ENCODE peak calls at places on chromosome 6, in five cellular contexts. U is OCI-LY7, V is PC-3, G is GM23338, E is neural progenitor cell. Y is an unnamed sample.

GRCh38 chr6:106778943-106779342 is 149.6 kb downstream of the QRSL1 start:
- DNase-seq in V (no peak), U (no peak), E (no peak), G (no peak), Y (no peak)

GRCh38 chr6:22828179-22829062 is 259.1 kb downstream of the HDGFL1 start:
- DNase-seq in V (peak), U (no peak), G (peak), E (peak), Y (peak)

GRCh38 chr6:41577865-41578713 is 31.9 kb downstream of the FOXP4 start:
- DNase-seq in G (peak), U (no peak), V (peak), E (peak), Y (peak)

GRCh38 chr6:82987951-82988350 is 77.7 kb downstream of the UBE3D start:
- DNase-seq in G (no peak), V (no peak), U (no peak), E (no peak), Y (peak)

GRCh38 chr6:72151742-72152141 is 265.4 kb downstream of the RIMS1 start:
- DNase-seq in G (peak), U (no peak), E (no peak), V (no peak), Y (no peak)

GRCh38 chr6:28606424-28607391 is 81.0 kb downstream of the GPX5 start:
- DNase-seq in E (peak), U (peak), G (peak), V (peak), Y (peak)

GRCh38 chr6:161150566-161150965 is 123.3 kb downstream of the AGPAT4 start:
- DNase-seq in V (no peak), G (no peak), U (no peak), E (no peak), Y (no peak)

GRCh38 chr6:1311400-1312192 is at the start of gene FOXQ1:
- DNase-seq in U (no peak), G (peak), E (peak), V (peak), Y (peak)

GRCh38 chr6:99514089-99514488 is 1.1 kb downstream of the USP45 start:
- DNase-seq in G (peak), E (peak), V (no peak), U (no peak), Y (peak)

GRCh38 chr6:6689413-6690143 is 101.1 kb downstream of the LY86 start:
- DNase-seq in U (no peak), V (peak), G (no peak), E (no peak), Y (peak)

GRCh38 chr6:72363844-72364740 is 257.8 kb upstream of the KCNQ5 start:
- DNase-seq in G (no peak), U (no peak), E (no peak), V (peak), Y (peak)

GRCh38 chr6:152441892-152442291 is 195.3 kb downstream of the SYNE1 start:
- DNase-seq in U (no peak), V (no peak), G (no peak), E (no peak), Y (no peak)

GRCh38 chr6:111263837-111264236 is 176.5 kb downstream of the SLC16A10 start:
- DNase-seq in U (no peak), E (no peak), V (peak), G (no peak), Y (peak)

GRCh38 chr6:115838763-115839401 is 221.8 kb downstream of the FRK start:
- DNase-seq in U (peak), E (peak), V (peak), G (peak), Y (peak)

GRCh38 chr6:153816306-153816845 is 222.7 kb upstream of the OPRM1 start:
- DNase-seq in G (no peak), V (no peak), U (no peak), E (no peak), Y (no peak)

GRCh38 chr6:408148-408547 is 16.6 kb downstream of the IRF4 start:
- DNase-seq in E (no peak), U (no peak), V (no peak), G (no peak), Y (no peak)

GRCh38 chr6:154039231-154039842 is at the start of gene OPRM1:
- DNase-seq in E (peak), V (no peak), G (peak), U (no peak), Y (peak)

GRCh38 chr6:127120787-127121636 is 2.5 kb downstream of the RSPO3 start:
- DNase-seq in U (peak), V (peak), G (peak), E (peak), Y (peak)

GRCh38 chr6:4402477-4402976 is 267.2 kb upstream of the ECI2 start:
- DNase-seq in G (no peak), U (no peak), V (peak), E (no peak), Y (peak)

GRCh38 chr6:108757357-108757756 is 90.9 kb upstream of the ARMC2 start:
- DNase-seq in G (no peak), E (no peak), V (no peak), U (no peak), Y (no peak)

GRCh38 chr6:77466055-77467028 is 3.1 kb upstream of the HTR1B start:
- DNase-seq in E (peak), U (no peak), V (peak), G (peak), Y (peak)

GRCh38 chr6:34990971-34991560 is 102.0 kb downstream of the ANKS1A start:
- DNase-seq in G (no peak), V (peak), E (no peak), U (no peak), Y (peak)

GRCh38 chr6:28923318-28924102 is at the start of gene TRIM27:
- DNase-seq in V (peak), G (peak), U (peak), E (peak), Y (peak)

GRCh38 chr6:32752580-32752979 is 10.8 kb downstream of the HLA-DQB2 start:
- DNase-seq in V (peak), E (no peak), G (no peak), U (no peak), Y (peak)

GRCh38 chr6:699319-699718 is 6.4 kb upstream of the EXOC2 start:
- DNase-seq in U (no peak), E (no peak), G (no peak), V (no peak), Y (no peak)

GRCh38 chr6:151647871-151648639 is 154.2 kb downstream of the CCDC170 start:
- DNase-seq in G (peak), E (peak), U (peak), V (peak), Y (peak)

GRCh38 chr6:124131259-124131658 is 327.6 kb downstream of the NKAIN2 start:
- DNase-seq in U (no peak), G (no peak), E (no peak), V (no peak), Y (no peak)

GRCh38 chr6:160678230-160678629 is 14.2 kb upstream of the LPA start:
- DNase-seq in E (no peak), V (no peak), U (no peak), G (no peak), Y (no peak)

GRCh38 chr6:27894839-27895762 is 17.1 kb downstream of the OR2B2 start:
- DNase-seq in V (peak), G (peak), E (peak), U (peak), Y (peak)

GRCh38 chr6:127606131-127606562 is 29.2 kb downstream of the C6orf58 start:
- DNase-seq in V (peak), U (no peak), G (peak), E (peak), Y (peak)

GRCh38 chr6:99810942-99811633 is 182.9 kb downstream of the MCHR2 start:
- DNase-seq in V (no peak), E (no peak), G (peak), U (no peak), Y (no peak)

GRCh38 chr6:129709909-129710721 is at the start of gene ARHGAP18:
- DNase-seq in E (peak), U (peak), V (peak), G (peak), Y (peak)
- H3K4me2 ChIP-seq in E (peak), U (peak), V (peak), G (peak), Y (peak)

GRCh38 chr6:104632565-104632964 is 227.2 kb downstream of the HACE1 start:
- DNase-seq in U (no peak), V (no peak), E (no peak), G (no peak), Y (no peak)

GRCh38 chr6:104630522-104630921 is 229.2 kb downstream of the HACE1 start:
- DNase-seq in G (peak), U (no peak), V (no peak), E (no peak), Y (no peak)

GRCh38 chr6:104630955-104631354 is 228.8 kb downstream of the HACE1 start:
- DNase-seq in G (no peak), V (no peak), U (peak), E (no peak), Y (no peak)

GRCh38 chr6:104629826-104630225 is 229.9 kb downstream of the HACE1 start:
- DNase-seq in G (no peak), U (no peak), E (no peak), V (no peak), Y (no peak)

DNA sequence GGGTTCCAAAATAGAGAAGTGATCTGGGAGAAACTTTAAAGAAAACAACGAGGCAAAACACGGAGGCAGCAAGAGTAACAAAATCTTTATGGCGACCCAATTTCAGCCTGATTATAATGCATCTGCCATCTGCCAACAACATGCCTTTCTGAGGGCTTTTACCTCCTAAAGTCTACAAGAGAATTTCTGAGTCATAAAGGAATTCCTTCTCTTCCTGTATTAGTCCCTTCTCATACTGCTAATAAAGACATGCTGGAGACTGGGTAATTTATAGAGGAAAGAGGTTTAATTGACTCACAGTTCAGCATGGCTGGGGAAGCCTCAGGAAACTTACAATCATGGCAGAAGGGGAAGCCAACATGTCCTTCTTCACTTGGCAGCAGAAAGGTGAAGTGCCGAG is 226.6 kb downstream of the HACE1 start:
- DNase-seq in U (no peak), G (no peak), E (no peak), V (peak), Y (peak)
- TF ChIP-seq EZH2phosphoT487 in U (no peak), G (no peak), E (no peak), V (no peak), Y (no peak)

GRCh38 chr6:39310542-39310941 is 3.7 kb downstream of the KCNK17 start:
- DNase-seq in U (no peak), V (no peak), E (no peak), G (no peak), Y (no peak)
- H3K4me2 ChIP-seq in U (no peak), V (no peak), E (no peak), G (no peak), Y (no peak)

GRCh38 chr6:150228067-150228733 is 85.4 kb downstream of the PPP1R14C start:
- DNase-seq in G (no peak), E (no peak), V (no peak), U (no peak), Y (no peak)

GRCh38 chr6:150230877-150231428 is 88.1 kb downstream of the PPP1R14C start:
- DNase-seq in V (no peak), U (no peak), E (no peak), G (no peak), Y (no peak)

GRCh38 chr6:150233797-150234399 is 91.1 kb downstream of the PPP1R14C start:
- DNase-seq in V (no peak), U (no peak), G (no peak), E (no peak), Y (peak)

GRCh38 chr6:150229775-150230561 is 87.1 kb downstream of the PPP1R14C start:
- DNase-seq in G (no peak), U (no peak), V (peak), E (no peak), Y (peak)

GRCh38 chr6:150231456-150231855 is 88.6 kb downstream of the PPP1R14C start:
- DNase-seq in V (peak), G (no peak), E (no peak), U (no peak), Y (peak)
- TF ChIP-seq EZH2phosphoT487 in V (no peak), G (no peak), E (no peak), U (no peak), Y (no peak)

GRCh38 chr6:167345960-167346359 is 21.1 kb downstream of the TTLL2 start:
- DNase-seq in V (no peak), G (no peak), E (no peak), U (no peak), Y (no peak)

GRCh38 chr6:167345348-167345747 is 20.5 kb downstream of the TTLL2 start:
- DNase-seq in E (no peak), G (no peak), V (no peak), U (no peak), Y (no peak)

GRCh38 chr6:167341665-167342655 is 17.1 kb downstream of the TTLL2 start:
- DNase-seq in V (no peak), U (no peak), G (no peak), E (no peak), Y (no peak)

GRCh38 chr6:167341038-167341613 is 16.2 kb downstream of the TTLL2 start:
- DNase-seq in E (no peak), G (no peak), V (no peak), U (no peak), Y (no peak)

DNA sequence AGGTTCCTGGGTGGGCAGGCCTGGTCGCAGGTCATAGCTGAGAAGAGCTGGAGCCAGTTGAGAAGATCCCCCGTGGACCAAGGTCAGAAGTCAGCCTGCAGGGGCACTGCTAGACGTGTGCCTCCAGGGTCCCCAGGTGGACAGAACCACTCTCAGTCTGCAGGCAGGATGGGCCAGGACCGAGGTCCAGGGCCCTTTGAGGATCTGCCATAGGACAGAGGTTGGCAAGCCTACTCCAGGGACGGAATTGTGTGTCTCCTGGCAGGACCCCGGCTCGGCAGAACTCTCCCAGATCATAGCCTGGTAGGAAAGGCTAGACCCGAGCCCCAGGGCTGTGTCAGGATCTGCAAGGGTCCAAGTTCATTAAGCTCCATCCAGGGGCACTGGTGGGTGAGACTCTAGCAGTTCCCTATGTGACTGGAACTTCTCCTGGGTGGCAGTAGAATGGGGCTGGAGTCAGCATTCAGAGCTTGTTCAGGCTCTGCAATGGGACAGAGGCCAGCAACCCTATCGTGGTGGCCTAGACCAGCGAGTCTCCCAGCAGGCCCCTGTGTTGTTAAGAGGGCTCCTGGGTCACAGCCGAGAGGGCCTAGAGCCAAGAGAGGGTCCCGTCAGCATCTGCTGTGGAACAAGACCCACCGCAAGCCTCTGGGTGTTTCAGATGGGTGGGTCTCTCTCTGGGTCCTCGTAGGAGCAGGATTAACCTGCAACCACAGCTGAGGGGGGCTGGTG is 18.2 kb downstream of the TTLL2 start:
- DNase-seq in E (no peak), V (no peak), G (no peak), U (no peak), Y (no peak)
- H3K4me2 ChIP-seq in E (no peak), V (no peak), G (no peak), U (no peak), Y (no peak)

DNA sequence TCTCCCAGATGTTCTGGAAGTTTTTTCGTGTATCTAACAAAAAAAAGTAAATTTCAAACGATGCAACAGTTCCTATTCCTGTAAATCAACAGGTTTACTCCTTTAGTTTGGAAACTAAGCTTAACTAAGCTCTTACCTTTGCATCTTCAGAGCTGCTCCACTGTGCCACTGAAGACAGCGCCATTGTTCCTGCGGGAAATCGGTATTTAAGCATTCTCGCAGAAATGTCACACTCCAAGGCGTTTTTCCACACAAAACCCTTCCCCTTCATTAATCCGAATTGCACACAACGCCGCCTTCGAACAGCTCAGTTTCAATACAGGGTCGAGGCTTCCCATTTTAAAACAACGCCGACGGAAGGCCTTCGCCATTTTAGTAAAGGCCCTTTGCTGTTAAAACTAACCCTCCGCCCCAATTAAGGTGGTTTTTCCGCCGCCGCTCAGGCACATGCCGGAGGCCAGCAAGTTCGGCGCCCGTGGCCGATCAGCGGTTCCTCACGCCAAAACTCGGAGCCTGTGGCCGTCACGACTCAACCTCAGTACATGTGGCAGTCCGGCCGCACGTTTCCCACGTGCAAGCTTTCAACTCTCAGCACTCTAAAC is 35.4 kb upstream of the SYNCRIP start:
- DNase-seq in U (no peak), E (no peak), V (peak), G (no peak), Y (peak)
- TF ChIP-seq EZH2phosphoT487 in U (no peak), E (no peak), V (no peak), G (no peak), Y (no peak)

GRCh38 chr6:143058987-143059386 is 1.7 kb upstream of the AIG1 start:
- DNase-seq in V (peak), U (no peak), G (peak), E (peak), Y (no peak)
- H3K4me2 ChIP-seq in V (peak), U (no peak), G (peak), E (no peak), Y (peak)

DNA sequence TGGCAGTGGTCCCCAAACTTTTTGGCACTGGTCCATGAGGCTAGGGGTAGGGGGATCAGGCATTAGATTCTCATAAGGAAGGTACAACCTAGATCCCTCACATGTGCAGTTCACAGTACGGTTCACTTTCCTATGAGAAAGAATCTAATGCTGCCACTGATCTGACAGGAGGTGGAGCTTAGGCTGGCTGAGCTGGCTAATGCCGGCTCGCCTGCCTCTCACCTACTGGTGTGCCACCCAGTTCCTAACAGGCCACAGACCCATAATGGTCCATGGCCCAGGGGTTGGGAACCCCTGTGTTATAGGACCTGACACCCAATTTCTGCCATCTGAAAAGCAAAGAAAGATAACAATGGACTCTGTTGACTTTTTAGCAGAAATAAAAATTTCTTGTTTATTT is 199.6 kb downstream of the GMPR start:
- DNase-seq in V (no peak), E (no peak), G (no peak), U (no peak), Y (no peak)
- TF ChIP-seq EZH2phosphoT487 in V (no peak), E (no peak), G (no peak), U (no peak), Y (no peak)

GRCh38 chr6:48777411-48777810 is 666.4 kb upstream of the PTCHD4 start:
- DNase-seq in E (no peak), G (no peak), V (no peak), U (no peak), Y (no peak)
- H3K4me2 ChIP-seq in E (no peak), G (no peak), V (no peak), U (no peak), Y (no peak)

GRCh38 chr6:168188974-168189678 is 110.1 kb upstream of the FRMD1 start:
- DNase-seq in V (no peak), U (no peak), E (no peak), G (no peak), Y (no peak)
- TF ChIP-seq EZH2phosphoT487 in V (no peak), U (no peak), E (no peak), G (no peak), Y (no peak)